ENCODE peak calls at places on chromosomes 5 and 9, in six cellular contexts. I is pancreas, F is fibroblast of the aortic adventitia, G is mesendoderm, B is BJ, W is right atrium auricular region. P is an unnamed sample.

GRCh38 chr5:76870046-76870445 is 20.2 kb downstream of the S100Z start:
- DNase-seq in I (no peak), F (no peak), G (peak; percentile 67), B (peak; percentile 15), W (no peak), P (no peak)

GRCh38 chr5:134392301-134392700 is 19.4 kb downstream of the CDKN2AIPNL start:
- DNase-seq in I (no peak), F (no peak), G (no peak), B (no peak), W (no peak), P (no peak)

GRCh38 chr5:151695464-151695863 is 8.7 kb upstream of the SPARC start:
- DNase-seq in I (no peak), F (no peak), G (no peak), B (no peak), W (no peak), P (no peak)

GRCh38 chr9:115691097-115691496 is 462.5 kb upstream of the PAPPA start:
- DNase-seq in I (no peak), F (peak; percentile 99), G (no peak), B (peak; percentile 98), W (no peak), P (no peak)

GRCh38 chr5:54742417-54742889 is 224.9 kb downstream of the SNX18 start:
- DNase-seq in I (peak; percentile 29), F (peak; percentile 86), G (peak; percentile 90), B (no peak), W (no peak), P (peak; percentile 69)

GRCh38 chr5:135913713-135914626 is 18.3 kb upstream of the IL9 start:
- DNase-seq in I (no peak), F (no peak), G (no peak), B (no peak), W (no peak), P (no peak)

GRCh38 chr9:17630531-17630949 is 51.7 kb downstream of the SH3GL2 start:
- DNase-seq in I (no peak), F (no peak), G (peak; percentile 49), B (peak; percentile 96), W (no peak), P (no peak)

GRCh38 chr5:89034588-89034987 is 151.6 kb upstream of the MEF2C start:
- DNase-seq in I (no peak), F (peak; percentile 27), G (no peak), B (no peak), W (no peak), P (no peak)

GRCh38 chr9:99561435-99562262 is 260.0 kb upstream of the NR4A3 start:
- DNase-seq in I (no peak), F (no peak), G (no peak), B (no peak), W (no peak), P (no peak)

GRCh38 chr5:133531634-133532033 is 80.7 kb downstream of the FSTL4 start:
- DNase-seq in I (no peak), F (peak; percentile 40), G (no peak), B (no peak), W (no peak), P (peak; percentile 33)

GRCh38 chr9:133661846-133662636 is 25.9 kb downstream of the DBH start:
- DNase-seq in I (no peak), F (no peak), G (no peak), B (no peak), W (no peak), P (no peak)

GRCh38 chr5:92801921-92802320 is 779.1 kb downstream of the NR2F1-AS1 start:
- DNase-seq in I (no peak), F (peak; percentile 7), G (no peak), B (no peak), W (no peak), P (no peak)

GRCh38 chr9:126633881-126634558 is 20.3 kb downstream of the LMX1B start:
- DNase-seq in I (no peak), F (no peak), G (no peak), B (no peak), W (no peak), P (no peak)

GRCh38 chr5:15555176-15555575 is 55.2 kb downstream of the FBXL7 start:
- DNase-seq in I (no peak), F (no peak), G (no peak), B (no peak), W (no peak), P (no peak)

GRCh38 chr5:61332891-61333350 is 863 bp downstream of the ZSWIM6 start:
- DNase-seq in I (peak; percentile 61), F (peak; percentile 61), G (peak; percentile 52), B (no peak), W (no peak), P (peak; percentile 77)

GRCh38 chr9:126692041-126692758 is 78.5 kb downstream of the LMX1B start:
- DNase-seq in I (no peak), F (no peak), G (no peak), B (no peak), W (no peak), P (no peak)

GRCh38 chr5:123001801-123002200 is 34.7 kb downstream of the PPIC start:
- DNase-seq in I (no peak), F (no peak), G (no peak), B (no peak), W (no peak), P (no peak)

GRCh38 chr5:180173875-180174586 is 35.0 kb downstream of the RASGEF1C start:
- DNase-seq in I (no peak), F (peak; percentile 70), G (no peak), B (no peak), W (no peak), P (peak; percentile 87)

GRCh38 chr9:22425551-22425950 is 21.1 kb upstream of the DMRTA1 start:
- DNase-seq in I (no peak), F (no peak), G (peak; percentile 93), B (no peak), W (no peak), P (no peak)

GRCh38 chr5:16791036-16791705 is 144.9 kb downstream of the MYO10 start:
- DNase-seq in I (peak; percentile 29), F (peak; percentile 87), G (peak; percentile 48), B (no peak), W (no peak), P (peak; percentile 61)

GRCh38 chr9:31388660-31389059 is 995.8 kb upstream of the ACO1 start:
- DNase-seq in I (no peak), F (no peak), G (no peak), B (no peak), W (no peak), P (no peak)

GRCh38 chr9:118318770-118319443 is 614.7 kb downstream of the TLR4 start:
- DNase-seq in I (peak; percentile 16), F (no peak), G (no peak), B (no peak), W (no peak), P (no peak)

GRCh38 chr9:95003694-95004451 is 277.4 kb downstream of the AOPEP start:
- DNase-seq in I (peak; percentile 73), F (peak; percentile 67), G (peak; percentile 64), B (no peak), W (no peak), P (peak; percentile 55)

GRCh38 chr5:91212336-91213092 is 170.6 kb downstream of the ARRDC3 start:
- DNase-seq in I (no peak), F (peak; percentile 98), G (no peak), B (peak; percentile 97), W (no peak), P (no peak)

GRCh38 chr5:96572864-96573512 is 89.2 kb upstream of the CAST start:
- DNase-seq in I (no peak), F (peak; percentile 80), G (no peak), B (peak; percentile 76), W (no peak), P (peak; percentile 78)

GRCh38 chr9:113580041-113580953 is 116.8 kb downstream of the RGS3 start:
- DNase-seq in I (peak; percentile 95), F (peak; percentile 70), G (no peak), B (no peak), W (peak; percentile 84), P (no peak)

GRCh38 chr9:136671254-136671614 is 8.5 kb downstream of the EGFL7 start:
- DNase-seq in I (no peak), F (no peak), G (no peak), B (no peak), W (no peak), P (no peak)

GRCh38 chr5:160831801-160832200 is 20.2 kb downstream of the ATP10B start:
- DNase-seq in I (no peak), F (no peak), G (no peak), B (no peak), W (no peak), P (no peak)

GRCh38 chr5:59095480-59095879 is 512.6 kb downstream of the RAB3C start:
- DNase-seq in I (no peak), F (peak; percentile 44), G (no peak), B (no peak), W (no peak), P (no peak)
- H3K4me3 ChIP-seq in I (no peak overlapping the region), F (no peak overlapping the region), G (no peak overlapping the region), B (no peak overlapping the region), W (no peak overlapping the region), P (no peak overlapping the region)

DNA sequence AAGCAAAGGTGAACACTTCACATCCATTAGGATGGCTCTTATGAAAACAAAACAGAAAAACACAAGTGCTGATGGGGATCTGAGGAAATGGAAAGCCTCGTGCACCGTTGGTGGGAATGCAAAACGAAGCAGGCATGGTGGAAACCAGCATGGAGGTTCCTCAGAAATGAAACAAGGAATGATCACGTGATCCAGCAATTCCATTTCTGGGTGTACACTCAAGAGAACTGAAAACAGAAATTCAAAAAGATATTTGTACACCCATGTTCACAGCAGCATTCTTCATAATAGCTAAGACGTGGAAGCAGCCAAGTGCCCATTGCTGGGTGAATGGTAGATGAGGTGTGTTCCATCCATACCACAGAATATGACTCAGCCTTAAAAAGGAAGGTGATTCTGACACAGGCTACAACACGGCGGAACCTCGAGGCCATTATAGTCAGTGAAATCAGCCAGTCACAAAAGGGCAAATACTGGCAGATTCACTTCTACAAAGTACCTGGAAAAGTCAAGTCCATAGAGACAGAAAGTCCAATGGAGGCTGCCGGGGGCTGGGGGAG is 87.2 kb upstream of the RAPGEF1 start:
- DNase-seq in I (no peak), F (no peak), G (no peak), B (no peak), W (no peak), P (no peak)
- H3K4me3 ChIP-seq in I (no peak overlapping the region), F (no peak overlapping the region), G (no peak overlapping the region), B (no peak overlapping the region), W (no peak overlapping the region), P (no peak overlapping the region)

GRCh38 chr9:708182-708555 is 133.3 kb upstream of the DMRT1 start:
- DNase-seq in I (peak; percentile 27), F (peak; percentile 43), G (peak; percentile 49), B (no peak), W (no peak), P (peak; percentile 28)

GRCh38 chr9:703392-703791 is 138.1 kb upstream of the DMRT1 start:
- DNase-seq in I (no peak), F (peak; percentile 75), G (no peak), B (no peak), W (no peak), P (no peak)

GRCh38 chr9:708556-709432 is 132.7 kb upstream of the DMRT1 start:
- DNase-seq in I (peak; percentile 60), F (peak; percentile 30), G (no peak), B (no peak), W (no peak), P (no peak)

GRCh38 chr9:706606-707451 is 134.7 kb upstream of the DMRT1 start:
- DNase-seq in I (peak; percentile 74), F (peak; percentile 72), G (peak; percentile 77), B (no peak), W (peak; percentile 87), P (peak; percentile 86)

GRCh38 chr9:706073-706472 is 135.4 kb upstream of the DMRT1 start:
- DNase-seq in I (no peak), F (no peak), G (no peak), B (no peak), W (no peak), P (no peak)
- H3K4me3 ChIP-seq in I (peak overlapping the region; percentile 57), F (no peak overlapping the region), G (no peak overlapping the region), B (no peak overlapping the region), W (peak overlapping the region; percentile 43), P (no peak overlapping the region)

GRCh38 chr5:120463991-120464626 is at the start of gene PRR16:
- DNase-seq in I (peak; percentile 19), F (peak; percentile 64), G (peak; percentile 80), B (no peak), W (no peak), P (peak; percentile 76)
- H3K4me3 ChIP-seq in I (peak within 1 kb of the TSS; percentile 12), F (peak within 1 kb of the TSS; percentile 91), G (peak within 1 kb of the TSS; percentile 56), B (peak within 1 kb of the TSS; percentile 63), W (peak within 1 kb of the TSS; percentile 59), P (peak within 1 kb of the TSS; percentile 49)

P was measured in cardiac muscle cell.